ENCODE peak calls at places on chromosomes 1 and 21, in seven cellular contexts. R is NB4, Y is Panc1, Q is PC-3, B is Peyer's patch, S is ovary, K is PC-9. C is an unnamed sample.

GRCh38 chr1:98017184-98017583 is 96.3 kb upstream of the DPYD start:
- DNase-seq in R (no peak), Y (no peak), Q (no peak), B (no peak), S (no peak), K (no peak), C (no peak)

GRCh38 chr1:202264300-202265075 is 70.9 kb downstream of the LGR6 start:
- DNase-seq in R (no peak), Y (no peak), Q (no peak), B (no peak), S (peak; percentile 3), K (no peak), C (no peak)

GRCh38 chr1:246139745-246140182 is 367.3 kb downstream of the SMYD3 start:
- DNase-seq in R (no peak), Y (peak; percentile 88), Q (peak; percentile 97), B (no peak), S (no peak), K (peak; percentile 82), C (no peak)

GRCh38 chr1:62725981-62726588 is 37.9 kb upstream of the DOCK7 start:
- DNase-seq in R (no peak), Y (no peak), Q (no peak), B (no peak), S (no peak), K (no peak), C (peak; percentile 19)

GRCh38 chr1:204859885-204860284 is 10.8 kb upstream of the NFASC start:
- DNase-seq in R (no peak), Y (no peak), Q (no peak), B (no peak), S (no peak), K (no peak), C (no peak)

GRCh38 chr1:96973605-96974004 is 252.0 kb downstream of the PTBP2 start:
- DNase-seq in R (no peak), Y (no peak), Q (peak; percentile 79), B (no peak), S (peak; percentile 15), K (no peak), C (no peak)

GRCh38 chr1:85283475-85284199 is 7.2 kb upstream of the BCL10 start:
- DNase-seq in R (no peak), Y (no peak), Q (no peak), B (peak; percentile 81), S (no peak), K (no peak), C (no peak)

GRCh38 chr1:184930232-184930631 is 44.1 kb downstream of the NIBAN1 start:
- DNase-seq in R (peak; percentile 26), Y (no peak), Q (no peak), B (no peak), S (no peak), K (no peak), C (no peak)

GRCh38 chr1:157073944-157074685 is 25.5 kb downstream of the ETV3L start:
- DNase-seq in R (peak; percentile 72), Y (no peak), Q (peak; percentile 49), B (peak; percentile 81), S (peak; percentile 71), K (no peak), C (peak; percentile 10)

GRCh38 chr1:197638316-197638715 is 137.0 kb downstream of the DENND1B start:
- DNase-seq in R (no peak), Y (no peak), Q (no peak), B (no peak), S (no peak), K (no peak), C (no peak)

GRCh38 chr1:8472668-8473067 is 154.8 kb downstream of the SLC45A1 start:
- DNase-seq in R (no peak), Y (no peak), Q (no peak), B (no peak), S (no peak), K (peak; percentile 68), C (no peak)

GRCh38 chr1:68372487-68372886 is 77.3 kb downstream of the RPE65 start:
- DNase-seq in R (no peak), Y (no peak), Q (no peak), B (no peak), S (no peak), K (no peak), C (no peak)

GRCh38 chr21:35206141-35207125 is 157.3 kb upstream of the RUNX1 start:
- DNase-seq in R (no peak), Y (no peak), Q (no peak), B (no peak), S (peak; percentile 34), K (no peak), C (no peak)

GRCh38 chr1:235873045-235873444 is 6.3 kb upstream of the LYST start:
- DNase-seq in R (no peak), Y (no peak), Q (no peak), B (no peak), S (no peak), K (no peak), C (no peak)

GRCh38 chr1:222910699-222911098 is 95.9 kb downstream of the DISP1 start:
- DNase-seq in R (peak; percentile 8), Y (no peak), Q (peak; percentile 57), B (no peak), S (no peak), K (no peak), C (no peak)

GRCh38 chr1:2093055-2093454 is 42.8 kb downstream of the PRKCZ start:
- DNase-seq in R (no peak), Y (no peak), Q (no peak), B (no peak), S (no peak), K (no peak), C (no peak)

GRCh38 chr1:39679821-39680220 is 7.9 kb upstream of the NT5C1A start:
- DNase-seq in R (no peak), Y (no peak), Q (no peak), B (no peak), S (no peak), K (no peak), C (no peak)

GRCh38 chr21:24939288-24939687 is 668.0 kb downstream of the MRPL39 start:
- DNase-seq in R (no peak), Y (no peak), Q (no peak), B (no peak), S (no peak), K (no peak), C (no peak)

GRCh38 chr1:20028125-20028524 is 41.9 kb upstream of the PLA2G5 start:
- DNase-seq in R (no peak), Y (no peak), Q (no peak), B (no peak), S (peak; percentile 72), K (no peak), C (no peak)

GRCh38 chr1:182120411-182121258 is 59.1 kb upstream of the ZNF648 start:
- DNase-seq in R (no peak), Y (no peak), Q (peak; percentile 88), B (no peak), S (peak; percentile 81), K (no peak), C (no peak)

GRCh38 chr1:158931055-158931737 is at the start of gene PYHIN1:
- DNase-seq in R (peak; percentile 62), Y (no peak), Q (no peak), B (no peak), S (no peak), K (no peak), C (no peak)

GRCh38 chr1:158930504-158930903 is 848 bp upstream of the PYHIN1 start:
- DNase-seq in R (no peak), Y (no peak), Q (no peak), B (no peak), S (no peak), K (no peak), C (no peak)

GRCh38 chr1:158933621-158934020 is 2.3 kb downstream of the PYHIN1 start:
- DNase-seq in R (no peak), Y (no peak), Q (no peak), B (no peak), S (no peak), K (no peak), C (no peak)

DNA sequence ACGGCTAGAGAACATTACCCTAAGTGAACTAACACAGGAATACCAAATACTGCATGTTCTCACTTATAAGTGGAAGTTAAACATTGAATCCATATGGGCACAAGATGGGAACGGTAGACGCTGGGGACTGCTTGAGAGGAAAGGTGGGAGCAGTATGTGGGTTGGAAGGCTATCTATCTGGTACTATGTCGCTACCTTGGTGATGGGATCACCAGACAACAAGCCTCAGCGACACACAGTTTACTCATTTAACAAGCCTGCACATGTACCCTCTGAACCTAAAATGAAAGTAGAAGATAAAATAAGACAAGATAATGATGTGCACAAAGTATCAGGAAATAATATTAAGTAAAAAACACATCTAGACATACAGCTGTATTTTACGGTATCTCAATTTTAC is 819 bp downstream of the PYHIN1 start:
- DNase-seq in R (no peak), Y (no peak), Q (no peak), B (no peak), S (no peak), K (no peak), C (no peak)
- H3K4me3 ChIP-seq in R (no peak overlapping the region), Y (no peak overlapping the region), Q (no peak overlapping the region), B (peak overlapping the region; percentile 38), S (no peak overlapping the region), K (no peak overlapping the region), C (no peak overlapping the region)

GRCh38 chr1:243345205-243345604 is 89.4 kb downstream of the SDCCAG8 start:
- DNase-seq in R (peak; percentile 9), Y (no peak), Q (peak; percentile 41), B (no peak), S (peak; percentile 47), K (no peak), C (no peak)
- TF ChIP-seq CTCF in R (no peak), Y (no peak), Q (peak; percentile 52), B (no peak), S (no peak), K (peak; percentile 16), C (peak; percentile 29)

DNA sequence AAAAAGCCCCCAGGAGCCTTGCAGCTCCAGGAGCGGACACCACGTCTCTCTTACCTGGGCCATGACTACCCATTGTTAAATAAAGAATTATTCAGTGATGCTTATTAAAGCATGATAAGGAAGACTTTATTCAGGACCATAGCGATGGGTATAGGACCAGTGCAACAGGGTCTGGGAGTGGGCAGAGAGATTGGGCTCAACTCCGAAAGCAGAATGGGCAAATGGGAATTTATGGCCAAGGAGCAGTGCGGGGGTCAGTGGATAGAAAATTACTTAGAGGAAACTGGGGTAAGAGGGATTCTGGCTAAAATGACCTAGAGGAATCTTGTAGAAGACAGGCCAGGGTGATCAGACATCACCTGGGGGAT is 580 bp upstream of the ATP5PO start:
- DNase-seq in R (no peak), Y (no peak), Q (no peak), B (no peak), S (no peak), K (no peak), C (no peak)
- H3K4me3 ChIP-seq in R (peak overlapping the region; percentile 93), Y (peak overlapping the region; percentile 91), Q (peak overlapping the region; percentile 85), B (peak overlapping the region; percentile 74), S (peak overlapping the region; percentile 92), K (peak overlapping the region; percentile 85), C (peak overlapping the region; percentile 99)

GRCh38 chr1:187229496-187229895 is 400.7 kb downstream of the PLA2G4A start:
- DNase-seq in R (no peak), Y (no peak), Q (no peak), B (no peak), S (no peak), K (no peak), C (no peak)

GRCh38 chr1:187226396-187226795 is 397.6 kb downstream of the PLA2G4A start:
- DNase-seq in R (no peak), Y (no peak), Q (no peak), B (no peak), S (no peak), K (no peak), C (peak; percentile 3)

DNA sequence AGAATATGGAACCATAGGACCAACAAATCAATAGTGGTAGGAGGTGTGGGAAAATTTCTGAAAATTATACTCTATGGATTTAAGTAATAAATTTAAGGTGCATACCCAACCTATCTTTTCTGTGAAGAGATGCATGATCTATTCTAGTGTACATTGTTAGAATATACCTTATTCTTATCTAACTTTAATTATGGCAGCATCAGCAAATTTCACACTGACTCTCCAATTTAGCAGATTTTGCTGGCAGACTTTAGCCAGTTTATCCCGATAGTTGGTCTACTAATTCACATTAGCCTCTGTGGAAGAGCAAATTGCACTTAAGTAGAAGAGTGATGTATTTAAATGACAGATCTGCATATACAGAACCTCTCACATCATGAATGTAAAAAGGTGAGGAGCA is 400.0 kb downstream of the PLA2G4A start:
- DNase-seq in R (no peak), Y (no peak), Q (no peak), B (no peak), S (no peak), K (no peak), C (no peak)
- TF ChIP-seq CTCF in R (no peak), Y (no peak), Q (no peak), B (no peak), S (no peak), K (no peak), C (no peak)